ENCODE peak calls at places on chromosomes 7 and 10, in eight cellular contexts. J, U, M, G, H, S, W and Y are unnamed samples.

GRCh38 chr7:30309302-30309701 is 24.9 kb downstream of the ZNRF2 start:
- DNase-seq in J (no peak), U (no peak), M (no peak), G (no peak), H (no peak), S (no peak), W (no peak), Y (no peak)

GRCh38 chr10:68156373-68157185 is 47.3 kb downstream of the MYPN start:
- DNase-seq in J (peak; percentile 41), U (no peak), M (peak; percentile 52), G (no peak), H (no peak), S (peak; percentile 62), W (peak; percentile 71), Y (peak; percentile 47)

GRCh38 chr7:158856883-158857668 is 718 bp downstream of the DYNC2I1 start:
- DNase-seq in J (no peak), U (no peak), M (no peak), G (no peak), H (no peak), S (no peak), W (no peak), Y (no peak)

GRCh38 chr10:72784551-72785421 is 92.8 kb downstream of the MCU start:
- DNase-seq in J (no peak), U (no peak), M (peak; percentile 32), G (no peak), H (peak; percentile 64), S (peak; percentile 77), W (peak; percentile 36), Y (no peak)

GRCh38 chr7:83648464-83649241 is at the start of gene SEMA3E:
- DNase-seq in J (no peak), U (no peak), M (no peak), G (no peak), H (no peak), S (peak; percentile 70), W (peak; percentile 21), Y (no peak)

GRCh38 chr10:109953745-109954144 is 30.4 kb upstream of the XPNPEP1 start:
- DNase-seq in J (no peak), U (no peak), M (no peak), G (no peak), H (no peak), S (no peak), W (no peak), Y (no peak)

GRCh38 chr10:63637833-63638443 is 116.7 kb downstream of the REEP3 start:
- DNase-seq in J (no peak), U (no peak), M (no peak), G (no peak), H (no peak), S (no peak), W (no peak), Y (no peak)

GRCh38 chr7:27165089-27165654 is at the start of gene HOXA9:
- DNase-seq in J (no peak), U (no peak), M (no peak), G (peak; percentile 76), H (no peak), S (no peak), W (peak; percentile 90), Y (no peak)

GRCh38 chr10:17060289-17060688 is 69.3 kb downstream of the CUBN start:
- DNase-seq in J (no peak), U (no peak), M (no peak), G (no peak), H (no peak), S (no peak), W (no peak), Y (no peak)

GRCh38 chr7:157312941-157313340 is 23.9 kb upstream of the DNAJB6 start:
- DNase-seq in J (no peak), U (no peak), M (no peak), G (no peak), H (no peak), S (no peak), W (no peak), Y (no peak)

GRCh38 chr7:75611557-75612178 is 119.5 kb downstream of the SPDYE5 start:
- DNase-seq in J (no peak), U (no peak), M (peak; percentile 74), G (peak; percentile 89), H (peak; percentile 94), S (peak; percentile 50), W (no peak), Y (no peak)

GRCh38 chr10:110944997-110945396 is 25.6 kb downstream of the SHOC2 start:
- DNase-seq in J (no peak), U (no peak), M (no peak), G (no peak), H (no peak), S (no peak), W (no peak), Y (no peak)

GRCh38 chr7:44793919-44794715 is 2.4 kb upstream of the PPIA start:
- DNase-seq in J (no peak), U (no peak), M (no peak), G (no peak), H (no peak), S (no peak), W (no peak), Y (no peak)

GRCh38 chr7:123715198-123715597 is 33.6 kb downstream of the WASL start:
- DNase-seq in J (no peak), U (no peak), M (no peak), G (no peak), H (no peak), S (no peak), W (no peak), Y (no peak)

GRCh38 chr10:129550111-129550510 is 83.1 kb downstream of the MGMT start:
- DNase-seq in J (no peak), U (no peak), M (no peak), G (no peak), H (no peak), S (no peak), W (no peak), Y (no peak)

GRCh38 chr10:132243646-132244045 is 56.9 kb downstream of the DPYSL4 start:
- DNase-seq in J (no peak), U (no peak), M (no peak), G (no peak), H (no peak), S (no peak), W (no peak), Y (no peak)

GRCh38 chr10:85148693-85149640 is 820.6 kb downstream of the CCSER2 start:
- DNase-seq in J (no peak), U (no peak), M (peak; percentile 52), G (no peak), H (no peak), S (peak; percentile 32), W (peak; percentile 19), Y (no peak)

GRCh38 chr10:81995254-81995653 is 120.3 kb downstream of the NRG3 start:
- DNase-seq in J (no peak), U (no peak), M (no peak), G (no peak), H (no peak), S (peak; percentile 7), W (no peak), Y (no peak)

GRCh38 chr7:140541513-140542192 is 62.3 kb upstream of the MKRN1 start:
- DNase-seq in J (no peak), U (no peak), M (peak; percentile 44), G (no peak), H (no peak), S (peak; percentile 76), W (peak; percentile 69), Y (no peak)

GRCh38 chr7:19464241-19464640 is 244.6 kb downstream of the POLR1F start:
- DNase-seq in J (no peak), U (no peak), M (no peak), G (no peak), H (no peak), S (no peak), W (no peak), Y (no peak)

GRCh38 chr7:47392241-47392759 is 189.6 kb downstream of the TNS3 start:
- DNase-seq in J (no peak), U (no peak), M (peak; percentile 55), G (peak; percentile 70), H (peak; percentile 45), S (peak; percentile 18), W (no peak), Y (no peak)

GRCh38 chr10:4763960-4764428 is 62.0 kb upstream of the AKR1E2 start:
- DNase-seq in J (no peak), U (no peak), M (no peak), G (no peak), H (no peak), S (no peak), W (no peak), Y (no peak)
- H3K27ac ChIP-seq in J (no peak overlapping the region), U (no peak overlapping the region), M (no peak overlapping the region), G (no peak overlapping the region), H (no peak overlapping the region), S (no peak overlapping the region), W (no peak overlapping the region), Y (no peak overlapping the region)

DNA sequence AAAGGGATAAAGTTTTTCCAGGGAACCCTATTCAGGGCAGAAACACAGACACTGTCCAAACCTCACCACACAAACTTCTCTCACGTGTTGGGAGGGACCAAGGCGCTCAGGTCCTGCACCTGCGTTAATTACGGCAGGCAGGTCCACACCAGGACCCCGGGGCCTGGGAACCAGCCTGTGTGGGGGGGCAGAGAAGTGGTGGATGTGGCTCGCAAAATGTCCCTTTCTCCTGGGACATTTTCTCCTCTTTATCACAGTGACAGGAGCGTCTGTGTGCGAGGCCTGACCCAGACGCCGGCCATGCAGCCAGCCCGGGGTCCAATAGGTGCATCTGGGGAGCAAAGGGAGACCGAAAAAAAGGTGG is 73.4 kb upstream of the ZNF722 start:
- DNase-seq in J (no peak), U (no peak), M (no peak), G (no peak), H (no peak), S (no peak), W (peak; percentile 35), Y (no peak)
- H3K27ac ChIP-seq in J (no peak overlapping the region), U (peak overlapping the region; percentile 83), M (peak overlapping the region; percentile 34), G (peak overlapping the region; percentile 89), H (no peak overlapping the region), S (no peak overlapping the region), W (no peak overlapping the region), Y (no peak overlapping the region)

DNA sequence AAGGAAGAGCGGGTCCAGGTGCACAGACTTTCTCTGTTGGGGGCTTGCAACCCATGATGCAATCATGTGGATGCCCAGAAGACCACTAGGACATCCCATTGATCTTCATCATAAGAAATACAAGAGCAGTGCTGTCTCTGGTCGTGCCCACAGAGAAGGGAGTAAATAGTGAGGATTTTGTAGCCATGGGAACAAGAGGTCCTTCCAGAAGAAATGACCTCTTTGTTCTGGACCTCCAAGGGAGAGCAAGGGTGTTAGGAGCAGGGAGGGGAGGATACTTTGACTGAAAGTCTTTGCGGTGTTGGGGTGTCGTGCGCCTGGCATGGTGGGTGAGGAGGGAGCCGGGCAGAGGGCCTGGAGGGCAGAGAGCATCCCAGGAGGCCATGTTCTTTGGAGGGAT is 55.0 kb upstream of the EN2 start:
- DNase-seq in J (no peak), U (no peak), M (no peak), G (no peak), H (no peak), S (no peak), W (no peak), Y (no peak)
- H3K27ac ChIP-seq in J (no peak overlapping the region), U (no peak overlapping the region), M (no peak overlapping the region), G (no peak overlapping the region), H (no peak overlapping the region), S (no peak overlapping the region), W (no peak overlapping the region), Y (no peak overlapping the region)

DNA sequence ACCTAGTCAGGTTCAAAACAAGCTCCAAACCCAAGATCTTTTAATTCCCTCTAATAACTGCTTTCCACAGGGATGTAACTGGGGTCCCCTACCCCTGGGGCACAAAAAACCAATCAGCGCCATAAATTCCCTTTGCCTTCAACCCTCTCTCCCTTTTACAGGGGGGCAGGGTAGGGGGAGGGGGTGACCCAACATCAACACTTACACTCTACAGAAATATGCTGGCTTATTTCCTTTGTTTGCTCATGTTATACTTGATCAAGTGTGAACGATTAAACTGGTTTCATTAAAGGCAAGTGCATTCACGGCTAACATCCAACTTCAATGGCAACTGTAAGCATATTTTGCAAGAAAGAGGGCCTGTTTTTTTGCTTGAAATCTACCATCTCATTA is 2.9 kb downstream of the CTBP2 start:
- DNase-seq in J (no peak), U (no peak), M (no peak), G (no peak), H (no peak), S (no peak), W (no peak), Y (no peak)
- H3K27ac ChIP-seq in J (peak overlapping the region; percentile 32), U (peak overlapping the region; percentile 99), M (peak overlapping the region; percentile 30), G (peak overlapping the region; percentile 91), H (peak overlapping the region; percentile 6), S (no peak overlapping the region), W (peak overlapping the region; percentile 97), Y (no peak overlapping the region)